ENCODE peak calls at places on chromosomes 4 and X, in eight cellular contexts. One of them, this sample, is unnamed.
A peak's percentile ranks its signal among the peaks of the same experiment; 100 is the strongest.

GRCh38 chr4:168765726-168766125 is 244.3 kb downstream of the CBR4 start:
- DNase-seq in tibial artery: peak; percentile 73
- DNase-seq in left ventricle myocardium inferior: peak; percentile 46
- DNase-seq in PC-3: peak; percentile 82
- DNase-seq in endothelial cell of umbilical vein: peak; percentile 42
- DNase-seq in ovary: no peak
- DNase-seq in tibial nerve: no peak
- DNase-seq in WERI-Rb-1: no peak
- DNase-seq in this sample: no peak

GRCh38 chr4:2822461-2823300 is 21.0 kb upstream of the ADD1 start:
- DNase-seq in PC-3: no peak
- DNase-seq in tibial artery: no peak
- DNase-seq in ovary: peak; percentile 32
- DNase-seq in tibial nerve: no peak
- DNase-seq in endothelial cell of umbilical vein: no peak
- DNase-seq in WERI-Rb-1: no peak
- DNase-seq in left ventricle myocardium inferior: peak; percentile 12
- DNase-seq in this sample: no peak

GRCh38 chr4:95830647-95831046 is 9.2 kb upstream of the PDHA2 start:
- DNase-seq in endothelial cell of umbilical vein: no peak
- DNase-seq in PC-3: no peak
- DNase-seq in left ventricle myocardium inferior: no peak
- DNase-seq in tibial artery: no peak
- DNase-seq in WERI-Rb-1: no peak
- DNase-seq in tibial nerve: no peak
- DNase-seq in ovary: no peak
- DNase-seq in this sample: no peak

GRCh38 chr4:29310252-29310651 is 1409.9 kb upstream of the PCDH7 start:
- DNase-seq in tibial artery: no peak
- DNase-seq in WERI-Rb-1: no peak
- DNase-seq in endothelial cell of umbilical vein: peak; percentile 25
- DNase-seq in left ventricle myocardium inferior: no peak
- DNase-seq in ovary: no peak
- DNase-seq in tibial nerve: no peak
- DNase-seq in PC-3: no peak
- DNase-seq in this sample: no peak

GRCh38 chr4:123469696-123470095 is 73.1 kb downstream of the SPRY1 start:
- DNase-seq in tibial nerve: no peak
- DNase-seq in ovary: no peak
- DNase-seq in PC-3: no peak
- DNase-seq in tibial artery: no peak
- DNase-seq in endothelial cell of umbilical vein: no peak
- DNase-seq in WERI-Rb-1: no peak
- DNase-seq in left ventricle myocardium inferior: no peak
- DNase-seq in this sample: no peak

GRCh38 chrX:131650637-131651410 is 107.0 kb downstream of the OR13H1 start:
- DNase-seq in PC-3: peak; percentile 68
- DNase-seq in WERI-Rb-1: no peak
- DNase-seq in tibial artery: no peak
- DNase-seq in left ventricle myocardium inferior: no peak
- DNase-seq in tibial nerve: no peak
- DNase-seq in endothelial cell of umbilical vein: no peak
- DNase-seq in ovary: no peak
- DNase-seq in this sample: no peak

GRCh38 chrX:131677655-131678628 is 134.1 kb downstream of the OR13H1 start:
- DNase-seq in PC-3: peak; percentile 57
- DNase-seq in left ventricle myocardium inferior: no peak
- DNase-seq in ovary: peak; percentile 55
- DNase-seq in tibial nerve: no peak
- DNase-seq in tibial artery: no peak
- DNase-seq in endothelial cell of umbilical vein: peak; percentile 1
- DNase-seq in WERI-Rb-1: peak; percentile 60
- DNase-seq in this sample: no peak

GRCh38 chrX:72142094-72142843 is 10.6 kb upstream of the RTL5 start:
- DNase-seq in tibial artery: no peak
- DNase-seq in WERI-Rb-1: peak; percentile 82
- DNase-seq in endothelial cell of umbilical vein: no peak
- DNase-seq in tibial nerve: no peak
- DNase-seq in PC-3: no peak
- DNase-seq in left ventricle myocardium inferior: no peak
- DNase-seq in ovary: no peak
- DNase-seq in this sample: no peak

GRCh38 chr4:20248155-20248558 is 3.5 kb upstream of the SLIT2 start:
- DNase-seq in tibial nerve: peak; percentile 12
- DNase-seq in ovary: no peak
- DNase-seq in tibial artery: no peak
- DNase-seq in left ventricle myocardium inferior: no peak
- DNase-seq in PC-3: peak; percentile 82
- DNase-seq in WERI-Rb-1: peak; percentile 22
- DNase-seq in endothelial cell of umbilical vein: peak; percentile 76
- DNase-seq in this sample: no peak

GRCh38 chr4:182242793-182243192 is 409 bp upstream of the TENM3 start:
- DNase-seq in PC-3: no peak
- DNase-seq in endothelial cell of umbilical vein: no peak
- DNase-seq in tibial nerve: no peak
- DNase-seq in left ventricle myocardium inferior: no peak
- DNase-seq in WERI-Rb-1: no peak
- DNase-seq in tibial artery: no peak
- DNase-seq in ovary: no peak
- DNase-seq in this sample: no peak

GRCh38 chrX:134670241-134670811 is 12.1 kb upstream of the PLAC1 start:
- DNase-seq in tibial artery: no peak
- DNase-seq in tibial nerve: no peak
- DNase-seq in ovary: no peak
- DNase-seq in PC-3: peak; percentile 91
- DNase-seq in left ventricle myocardium inferior: no peak
- DNase-seq in endothelial cell of umbilical vein: peak; percentile 29
- DNase-seq in WERI-Rb-1: no peak
- DNase-seq in this sample: no peak

GRCh38 chrX:106684207-106684606 is 42.3 kb upstream of the RNF128 start:
- DNase-seq in PC-3: no peak
- DNase-seq in tibial nerve: no peak
- DNase-seq in left ventricle myocardium inferior: no peak
- DNase-seq in WERI-Rb-1: no peak
- DNase-seq in ovary: no peak
- DNase-seq in tibial artery: no peak
- DNase-seq in endothelial cell of umbilical vein: no peak
- DNase-seq in this sample: no peak

GRCh38 chr4:56656346-56656643 is 24.8 kb downstream of the HOPX start:
- DNase-seq in tibial nerve: no peak
- DNase-seq in endothelial cell of umbilical vein: peak; percentile 11
- DNase-seq in left ventricle myocardium inferior: peak; percentile 29
- DNase-seq in ovary: peak; percentile 37
- DNase-seq in PC-3: no peak
- DNase-seq in WERI-Rb-1: peak; percentile 31
- DNase-seq in tibial artery: no peak
- DNase-seq in this sample: peak; percentile 51

GRCh38 chr4:75490155-75490554 is 24.0 kb downstream of the RCHY1 start:
- DNase-seq in ovary: no peak
- DNase-seq in endothelial cell of umbilical vein: peak; percentile 23
- DNase-seq in PC-3: peak; percentile 39
- DNase-seq in tibial nerve: no peak
- DNase-seq in tibial artery: no peak
- DNase-seq in WERI-Rb-1: no peak
- DNase-seq in left ventricle myocardium inferior: no peak
- DNase-seq in this sample: no peak
- TF ChIP-seq CTCF in ovary: no peak
- TF ChIP-seq CTCF in endothelial cell of umbilical vein: no peak
- TF ChIP-seq CTCF in PC-3: peak; percentile 43
- TF ChIP-seq CTCF in tibial nerve: no peak
- TF ChIP-seq CTCF in tibial artery: peak; percentile 40
- TF ChIP-seq CTCF in WERI-Rb-1: no peak
- TF ChIP-seq CTCF in left ventricle myocardium inferior: peak; percentile 34
- TF ChIP-seq CTCF in this sample: peak; percentile 44

DNA sequence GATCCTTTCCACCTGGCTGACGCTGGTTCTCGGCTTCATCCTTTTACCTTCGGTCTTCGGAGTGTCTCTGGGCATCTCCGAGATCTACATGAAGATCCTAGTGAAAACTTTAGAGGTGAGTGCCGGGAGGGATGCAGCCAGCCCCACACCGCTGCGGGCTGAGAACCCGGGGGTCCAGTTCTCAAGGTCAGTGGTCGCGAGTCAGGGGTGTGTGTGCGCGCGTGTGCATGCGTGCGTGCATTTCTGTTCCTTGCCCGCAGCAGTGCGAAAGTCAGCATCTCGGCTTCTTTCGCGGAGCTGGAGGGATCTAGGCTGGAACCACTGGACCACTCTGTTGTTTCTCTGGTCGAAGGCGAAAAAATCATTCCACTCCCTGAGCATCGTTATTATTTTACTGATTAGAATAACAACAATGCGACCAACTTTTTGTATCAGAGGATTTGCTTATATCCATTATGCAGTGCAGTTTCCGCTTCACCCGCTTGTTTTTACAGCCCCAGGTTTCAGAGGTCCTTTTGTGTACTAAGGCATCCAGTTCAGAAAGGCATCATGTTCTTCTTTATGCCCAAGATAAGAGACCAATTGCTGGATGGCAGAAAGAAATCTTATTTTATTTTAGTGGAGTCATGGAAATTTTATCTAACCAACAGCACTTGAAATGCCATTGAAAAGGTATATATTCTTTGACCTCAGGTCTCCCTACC is 893 bp downstream of the GPAT3 start:
- DNase-seq in tibial nerve: no peak
- DNase-seq in endothelial cell of umbilical vein: no peak
- DNase-seq in WERI-Rb-1: no peak
- DNase-seq in PC-3: no peak
- DNase-seq in left ventricle myocardium inferior: no peak
- DNase-seq in ovary: peak; percentile 54
- DNase-seq in tibial artery: no peak
- DNase-seq in this sample: no peak
- H3K4me3 ChIP-seq in tibial nerve: peak overlapping the region; percentile 61
- H3K4me3 ChIP-seq in endothelial cell of umbilical vein: peak overlapping the region; percentile 76
- H3K4me3 ChIP-seq in WERI-Rb-1: peak overlapping the region; percentile 81
- H3K4me3 ChIP-seq in PC-3: peak overlapping the region; percentile 91
- H3K4me3 ChIP-seq in left ventricle myocardium inferior: peak overlapping the region; percentile 81
- H3K4me3 ChIP-seq in ovary: peak overlapping the region; percentile 69
- H3K4me3 ChIP-seq in tibial artery: peak overlapping the region; percentile 60
- H3K4me3 ChIP-seq in this sample: peak overlapping the region; percentile 55

GRCh38 chr4:11420327-11420726 is 8.4 kb downstream of the HS3ST1 start:
- DNase-seq in tibial nerve: no peak
- DNase-seq in tibial artery: no peak
- DNase-seq in PC-3: no peak
- DNase-seq in WERI-Rb-1: no peak
- DNase-seq in left ventricle myocardium inferior: no peak
- DNase-seq in endothelial cell of umbilical vein: no peak
- DNase-seq in ovary: no peak
- DNase-seq in this sample: no peak

GRCh38 chr4:11416767-11417113 is 12.0 kb downstream of the HS3ST1 start:
- DNase-seq in ovary: no peak
- DNase-seq in WERI-Rb-1: no peak
- DNase-seq in PC-3: no peak
- DNase-seq in endothelial cell of umbilical vein: no peak
- DNase-seq in left ventricle myocardium inferior: no peak
- DNase-seq in tibial nerve: no peak
- DNase-seq in tibial artery: no peak
- DNase-seq in this sample: no peak

GRCh38 chr4:11416071-11416766 is 12.5 kb downstream of the HS3ST1 start:
- DNase-seq in endothelial cell of umbilical vein: no peak
- DNase-seq in ovary: no peak
- DNase-seq in tibial nerve: no peak
- DNase-seq in left ventricle myocardium inferior: no peak
- DNase-seq in PC-3: no peak
- DNase-seq in tibial artery: no peak
- DNase-seq in WERI-Rb-1: no peak
- DNase-seq in this sample: no peak

GRCh38 chr4:11421116-11421515 is 7.6 kb downstream of the HS3ST1 start:
- DNase-seq in ovary: no peak
- DNase-seq in tibial nerve: no peak
- DNase-seq in PC-3: peak; percentile 60
- DNase-seq in left ventricle myocardium inferior: no peak
- DNase-seq in WERI-Rb-1: no peak
- DNase-seq in tibial artery: no peak
- DNase-seq in endothelial cell of umbilical vein: no peak
- DNase-seq in this sample: no peak

GRCh38 chr4:11418610-11419009 is 10.1 kb downstream of the HS3ST1 start:
- DNase-seq in left ventricle myocardium inferior: no peak
- DNase-seq in tibial nerve: no peak
- DNase-seq in endothelial cell of umbilical vein: peak; percentile 21
- DNase-seq in ovary: no peak
- DNase-seq in tibial artery: no peak
- DNase-seq in PC-3: peak; percentile 12
- DNase-seq in WERI-Rb-1: peak; percentile 45
- DNase-seq in this sample: no peak
- TF ChIP-seq CTCF in left ventricle myocardium inferior: peak; percentile 47
- TF ChIP-seq CTCF in tibial nerve: no peak
- TF ChIP-seq CTCF in endothelial cell of umbilical vein: peak; percentile 40
- TF ChIP-seq CTCF in ovary: no peak
- TF ChIP-seq CTCF in tibial artery: no peak
- TF ChIP-seq CTCF in PC-3: peak; percentile 33
- TF ChIP-seq CTCF in WERI-Rb-1: peak; percentile 80
- TF ChIP-seq CTCF in this sample: no peak

DNA sequence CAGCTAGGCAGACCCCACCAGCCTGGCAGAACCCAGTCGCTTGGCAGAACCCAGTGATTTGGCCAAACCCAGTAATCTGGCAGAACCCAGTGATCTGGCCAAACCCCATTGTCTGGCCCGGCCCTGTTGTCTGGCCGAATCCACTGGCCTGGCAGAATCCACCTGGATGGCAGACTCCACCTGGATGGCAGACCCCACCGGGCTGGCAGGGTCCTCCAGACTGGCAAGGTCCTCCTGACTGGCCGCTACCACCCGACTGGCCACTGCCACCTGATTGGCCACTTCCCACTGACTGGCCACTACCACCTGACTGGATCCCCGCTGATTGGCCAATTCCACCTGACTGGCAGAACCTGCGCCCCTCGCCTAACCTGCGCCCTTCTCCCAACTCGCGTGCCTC is 3.2 kb downstream of the MAGED1 start:
- DNase-seq in WERI-Rb-1: no peak
- DNase-seq in tibial nerve: no peak
- DNase-seq in ovary: no peak
- DNase-seq in left ventricle myocardium inferior: no peak
- DNase-seq in PC-3: no peak
- DNase-seq in endothelial cell of umbilical vein: no peak
- DNase-seq in tibial artery: no peak
- DNase-seq in this sample: no peak
- H3K4me3 ChIP-seq in WERI-Rb-1: no peak overlapping the region
- H3K4me3 ChIP-seq in tibial nerve: no peak overlapping the region
- H3K4me3 ChIP-seq in ovary: no peak overlapping the region
- H3K4me3 ChIP-seq in left ventricle myocardium inferior: no peak overlapping the region
- H3K4me3 ChIP-seq in PC-3: no peak overlapping the region
- H3K4me3 ChIP-seq in endothelial cell of umbilical vein: no peak overlapping the region
- H3K4me3 ChIP-seq in tibial artery: no peak overlapping the region
- H3K4me3 ChIP-seq in this sample: no peak overlapping the region